ENCODE peak calls at places on chromosomes 1 and 21, in seven cellular contexts. R, D, Z, J, U, K and F are unnamed samples.

GRCh38 chr1:6800728-6801127 is 15.5 kb downstream of the CAMTA1 start:
- DNase-seq in K (no peak), R (no peak), J (no peak), U (no peak), Z (no peak), D (no peak), F (no peak)

GRCh38 chr21:42471206-42471605 is 24.8 kb downstream of the RSPH1 start:
- DNase-seq in D (no peak), R (no peak), Z (no peak), K (no peak), U (no peak), J (no peak), F (no peak)

GRCh38 chr1:202133016-202133415 is 10.3 kb downstream of the GPR37L1 start:
- DNase-seq in K (no peak), R (no peak), U (no peak), J (no peak), Z (no peak), D (no peak), F (no peak)

GRCh38 chr1:231676487-231676886 is 49.9 kb downstream of the DISC1 start:
- DNase-seq in J (no peak), U (no peak), R (no peak), D (no peak), K (no peak), Z (no peak), F (no peak)

GRCh38 chr1:77430966-77431735 is 149.3 kb downstream of the AK5 start:
- DNase-seq in J (no peak), R (no peak), U (no peak), K (no peak), D (no peak), Z (no peak), F (no peak)

GRCh38 chr1:76425104-76425842 is 350.7 kb downstream of the ST6GALNAC3 start:
- DNase-seq in D (no peak), U (no peak), Z (no peak), K (no peak), R (no peak), J (no peak), F (no peak)

GRCh38 chr1:235617140-235617539 is 32.4 kb downstream of the GNG4 start:
- DNase-seq in K (no peak), R (no peak), D (no peak), J (no peak), Z (no peak), U (no peak), F (no peak)

GRCh38 chr1:214553142-214553710 is 1.8 kb upstream of the PTPN14 start:
- DNase-seq in R (no peak), K (no peak), Z (no peak), U (no peak), D (no peak), J (no peak), F (no peak)

GRCh38 chr1:38840281-38840680 is 19.3 kb downstream of the RRAGC start:
- DNase-seq in K (no peak), J (no peak), Z (no peak), D (no peak), U (no peak), R (no peak), F (no peak)

GRCh38 chr1:229643996-229644748 is 18.1 kb downstream of the URB2 start:
- DNase-seq in K (no peak), R (no peak), U (no peak), Z (no peak), J (no peak), D (no peak), F (no peak)

GRCh38 chr1:58870298-58870676 is 86.4 kb upstream of the JUN start:
- DNase-seq in K (no peak), Z (no peak), D (no peak), R (no peak), U (no peak), J (no peak), F (no peak)